ENCODE peak calls at places on chromosomes 11 and 22, in seven cellular contexts. Z, I, C, V, T, R and G are unnamed samples.

GRCh38 chr11:96338910-96339703 is 3.9 kb downstream of the MAML2 start:
- DNase-seq in Z (peak), I (peak), C (no peak), V (peak), T (no peak), R (peak), G (peak)

GRCh38 chr22:37196539-37197450 is 8.7 kb upstream of the C1QTNF6 start:
- DNase-seq in Z (peak), I (peak), C (no peak), V (peak), T (no peak), R (no peak), G (peak)

GRCh38 chr11:9231848-9232177 is 33.3 kb downstream of the DENND5A start:
- DNase-seq in Z (peak), I (peak), C (no peak), V (peak), T (no peak), R (no peak), G (peak)

GRCh38 chr11:133078591-133079179 is 453.6 kb downstream of the OPCML start:
- DNase-seq in Z (peak), I (peak), C (peak), V (peak), T (no peak), R (no peak), G (peak)

GRCh38 chr11:126500981-126501380 is 145.5 kb downstream of the ST3GAL4 start:
- DNase-seq in Z (no peak), I (no peak), C (no peak), V (no peak), T (no peak), R (no peak), G (no peak)

GRCh38 chr22:23282089-23282501 is 101.8 kb downstream of the BCR start:
- DNase-seq in Z (peak), I (peak), C (no peak), V (peak), T (no peak), R (no peak), G (peak)

GRCh38 chr22:41508770-41509170 is 35.5 kb downstream of the POLR3H start:
- DNase-seq in Z (no peak), I (no peak), C (no peak), V (no peak), T (no peak), R (no peak), G (no peak)

GRCh38 chr11:101049813-101050212 is 79.8 kb downstream of the PGR start:
- DNase-seq in Z (no peak), I (no peak), C (no peak), V (no peak), T (no peak), R (no peak), G (no peak)